ENCODE peak calls at places on chromosomes 2 and 18, in four cellular contexts. M is lung; N is CD8-positive, alpha-beta T cell; K is left lung. X is an unnamed sample. For H3K27me3, the result is how much of the 10 kb centered on the place peaks cover.

GRCh38 chr2:43276962-43277383 is 50.6 kb upstream of the ZFP36L2 start:
- DNase-seq in K (no peak), N (no peak), M (peak), X (no peak)

GRCh38 chr18:59748628-59749360 is 51.6 kb upstream of the CCBE1 start:
- DNase-seq in M (no peak), N (no peak), K (no peak), X (no peak)

GRCh38 chr18:77100751-77101355 is 31.7 kb downstream of the MBP start:
- DNase-seq in N (peak), K (no peak), M (no peak), X (no peak)

GRCh38 chr2:235005603-235006259 is 53.9 kb downstream of the SH3BP4 start:
- DNase-seq in M (no peak), K (peak), N (no peak), X (no peak)

GRCh38 chr2:240356700-240357640 is 78.5 kb upstream of the GPC1 start:
- DNase-seq in N (no peak), K (peak), M (no peak), X (no peak)

GRCh38 chr2:26203906-26204305 is 31.0 kb downstream of the GAREM2 start:
- DNase-seq in M (no peak), K (no peak), N (no peak), X (no peak)

GRCh38 chr18:48649231-48649630 is 110.4 kb downstream of the CTIF start:
- DNase-seq in M (no peak), K (no peak), N (no peak), X (no peak)

GRCh38 chr18:65735166-65735565 is 15.6 kb upstream of the CDH7 start:
- DNase-seq in N (no peak), M (no peak), K (no peak), X (no peak)

GRCh38 chr2:67641709-67642397 is 244.7 kb downstream of the ETAA1 start:
- DNase-seq in N (no peak), M (no peak), K (no peak), X (no peak)

GRCh38 chr2:1675633-1676032 is 68.7 kb downstream of the PXDN start:
- DNase-seq in M (no peak), N (no peak), K (no peak), X (no peak)

GRCh38 chr2:128172191-128172590 is 81.2 kb downstream of the UGGT1 start:
- DNase-seq in M (no peak), K (no peak), N (no peak), X (no peak)
- TF ChIP-seq CTCF in M (no peak), K (no peak), N (no peak), X (no peak)

GRCh38 chr18:67511840-67512239 is 4.7 kb downstream of the DSEL start:
- DNase-seq in M (no peak), N (no peak), K (no peak), X (no peak)

GRCh38 chr18:67513285-67513684 is 3.2 kb downstream of the DSEL start:
- DNase-seq in N (no peak), M (no peak), K (no peak), X (no peak)

GRCh38 chr18:67510831-67511230 is 5.7 kb downstream of the DSEL start:
- DNase-seq in K (no peak), M (no peak), N (no peak), X (no peak)

GRCh38 chr18:67508146-67508545 is 8.4 kb downstream of the DSEL start:
- DNase-seq in N (no peak), M (no peak), K (no peak), X (no peak)

GRCh38 chr18:67509711-67510110 is 6.8 kb downstream of the DSEL start:
- DNase-seq in K (no peak), M (no peak), N (no peak), X (no peak)
- H3K27ac ChIP-seq in K (no peak), M (no peak), N (no peak), X (no peak)

GRCh38 chr2:236172238-236172865 is 4.2 kb upstream of the GBX2 start:
- DNase-seq in M (no peak), K (no peak), N (no peak), X (no peak)

GRCh38 chr2:236173734-236174607 is 5.8 kb upstream of the GBX2 start:
- DNase-seq in K (no peak), N (no peak), M (no peak), X (no peak)

GRCh38 chr2:236174608-236175001 is 6.4 kb upstream of the GBX2 start:
- DNase-seq in K (no peak), N (no peak), M (no peak), X (no peak)

GRCh38 chr2:236171213-236172201 is 3.3 kb upstream of the GBX2 start:
- DNase-seq in M (no peak), N (no peak), K (no peak), X (no peak)

DNA sequence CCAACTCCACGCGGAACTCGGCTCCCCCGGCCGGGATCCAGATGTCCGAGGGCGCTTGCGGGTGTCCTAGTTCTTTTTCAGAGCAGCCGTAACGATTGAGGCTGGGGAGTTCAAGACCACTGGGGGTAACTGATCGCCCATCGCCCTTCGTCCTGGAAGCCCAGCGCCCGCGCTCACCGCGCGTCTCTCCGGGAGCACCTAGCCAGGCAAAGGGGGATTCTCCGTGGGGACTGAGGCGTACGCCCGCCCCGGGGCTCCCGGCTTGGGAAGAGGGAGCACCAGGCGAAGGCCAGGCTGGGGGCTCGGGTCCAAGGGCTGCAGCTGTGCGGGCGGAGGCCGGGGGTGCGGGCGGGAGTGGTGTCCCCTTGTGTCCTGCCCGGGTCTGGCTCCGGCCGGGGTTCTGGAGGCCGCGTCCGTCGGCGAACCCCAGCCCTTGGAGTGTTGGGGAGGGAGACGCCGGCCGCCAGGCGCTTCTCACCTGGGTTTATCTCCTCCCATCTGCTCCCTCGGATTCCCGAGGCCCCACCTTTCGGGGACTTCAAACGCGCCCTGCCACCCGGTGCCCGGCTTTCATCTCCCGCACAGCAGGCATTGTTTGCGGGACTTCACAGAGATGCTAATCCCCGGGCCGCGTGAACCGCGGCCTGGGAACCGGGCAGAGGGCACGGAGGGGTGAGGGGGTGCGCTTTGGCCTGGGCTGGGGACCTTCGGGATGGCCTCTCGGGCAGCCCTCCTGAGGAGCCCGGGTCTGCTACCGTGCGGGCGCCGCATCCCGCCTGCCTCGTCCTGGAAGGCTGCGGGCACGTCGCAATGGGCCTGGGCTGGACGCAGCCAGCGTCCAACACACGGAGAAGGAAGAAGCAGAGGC is 4.9 kb upstream of the GBX2 start:
- DNase-seq in N (no peak), M (no peak), K (no peak), X (no peak)
- H3K27me3 ChIP-seq in N (under half), M (under half), K (half or more), X (half or more)

GRCh38 chr2:176089843-176090395 is 2.6 kb upstream of the HOXD13 start:
- DNase-seq in N (no peak), K (no peak), M (no peak), X (no peak)

GRCh38 chr2:176085861-176086771 is 2.4 kb upstream of the EVX2 start:
- DNase-seq in K (peak), M (no peak), N (no peak), X (no peak)

GRCh38 chr2:176088937-176089842 is 3.3 kb upstream of the HOXD13 start:
- DNase-seq in K (no peak), M (no peak), N (no peak), X (no peak)

GRCh38 chr2:176087330-176088047 is 3.7 kb upstream of the EVX2 start:
- DNase-seq in N (no peak), K (no peak), M (no peak), X (no peak)

GRCh38 chr2:176088048-176088936 is 4.2 kb upstream of the HOXD13 start:
- DNase-seq in N (no peak), K (peak), M (no peak), X (no peak)
- TF ChIP-seq CTCF in N (peak), K (peak), M (peak), X (peak)

DNA sequence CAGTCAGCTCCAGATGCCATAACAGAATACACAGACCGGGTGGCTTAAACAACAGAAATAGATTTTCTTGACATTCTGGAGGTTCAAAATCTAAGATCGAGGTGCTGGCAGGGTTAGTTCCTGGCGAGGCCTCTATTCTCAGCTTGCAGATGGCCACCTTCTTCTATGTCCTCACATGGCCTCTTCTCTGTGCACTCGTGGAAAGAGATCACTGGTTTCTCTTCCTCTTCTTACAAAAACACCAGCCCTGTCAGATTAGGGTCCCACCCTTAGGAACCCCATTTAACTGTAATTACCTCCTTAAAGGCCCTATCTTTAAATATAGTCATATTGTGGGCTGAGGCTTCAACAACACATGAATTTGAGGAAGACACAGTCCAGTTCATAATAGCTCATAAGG is 27.0 kb upstream of the CREB1 start:
- DNase-seq in N (no peak), M (no peak), K (no peak), X (no peak)
- H3K27ac ChIP-seq in N (no peak), M (no peak), K (no peak), X (no peak)

DNA sequence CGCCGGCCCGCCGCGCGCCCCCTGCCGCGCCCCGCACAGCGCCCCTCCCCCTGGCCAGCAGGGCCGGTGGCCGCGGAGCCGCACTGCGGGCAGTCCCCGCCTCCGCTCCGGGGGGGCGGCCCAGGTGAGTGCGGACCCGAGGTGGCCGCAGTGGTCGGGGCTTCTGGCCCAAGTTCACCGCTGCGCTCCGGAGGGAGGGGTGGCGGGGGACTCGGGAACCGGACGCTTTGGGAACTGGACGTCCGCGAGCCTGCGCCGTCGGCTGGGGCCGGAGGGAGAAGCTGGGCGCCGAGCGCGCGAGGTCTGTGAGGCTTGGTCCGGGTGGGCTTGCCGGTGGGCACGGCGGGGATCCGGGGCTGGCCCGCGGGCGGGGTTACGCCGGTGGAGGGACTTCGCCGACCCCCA is 587 bp upstream of the LDLRAD4 start:
- DNase-seq in N (no peak), K (peak), M (no peak), X (no peak)
- H3K27me3 ChIP-seq in N (under half), K (under half), M (under half), X (under half)

GRCh38 chr2:9843229-9844035 is at the start of gene TAF1B:
- DNase-seq in N (peak), K (peak), M (peak), X (peak)
- TF ChIP-seq CTCF in N (no peak), K (no peak), M (no peak), X (no peak)

GRCh38 chr2:96342085-96342484 is 6.5 kb downstream of the NCAPH start:
- DNase-seq in M (no peak), K (no peak), N (peak), X (peak)
- H3K27ac ChIP-seq in M (no peak), K (no peak), N (no peak), X (no peak)

GRCh38 chr2:192500550-192501200 is 305.9 kb upstream of the TMEFF2 start:
- DNase-seq in N (no peak), K (no peak), M (no peak), X (no peak)
- H3K27me3 ChIP-seq in N (under half), K (under half), M (under half), X (under half)

DNA sequence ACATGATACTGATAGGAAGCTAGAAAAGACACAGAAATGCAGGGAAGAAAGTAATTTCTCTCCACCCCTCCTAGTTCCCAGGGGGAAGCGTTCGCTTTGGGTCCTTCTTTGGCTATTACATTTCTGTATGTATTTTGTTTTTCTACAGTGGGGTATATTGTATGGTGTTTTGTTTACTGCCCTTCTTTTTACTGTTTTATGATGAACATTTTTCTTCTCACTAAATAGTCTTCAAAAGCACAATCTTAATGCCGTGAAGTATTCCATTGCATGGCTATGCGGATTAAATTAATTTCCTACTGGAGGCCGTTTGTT is 354 bp upstream of the TMBIM1 start:
- DNase-seq in N (no peak), M (no peak), K (no peak), X (no peak)
- TF ChIP-seq CTCF in N (peak), M (no peak), K (no peak), X (no peak)

X was measured in CD4-positive, alpha-beta T cell.